ENCODE peak calls at places on chromosome 9, in nine cellular contexts. V is BJ; N is brain microvascular endothelial cell; P is progenitor cell of endocrine pancreas; I is bronchial epithelial cell; Q is GM23338; R is prostate gland; M is CD8-positive, alpha-beta T cell; A is mesothelial cell of epicardium. O is an unnamed sample.

GRCh38 chr9:83920469-83920941 is 727 bp downstream of the KIF27 start:
- DNase-seq in V (no peak), N (no peak), P (no peak), I (peak), Q (peak), R (peak), M (no peak), A (peak), O (no peak)

GRCh38 chr9:127707766-127708165 is 978 bp downstream of the CFAP157 start:
- DNase-seq in V (no peak), N (no peak), P (no peak), I (no peak), Q (peak), R (no peak), M (peak), A (no peak), O (no peak)

GRCh38 chr9:135372501-135373008 is 107.0 kb upstream of the PPP1R26 start:
- DNase-seq in V (no peak), N (no peak), P (no peak), I (no peak), Q (no peak), R (no peak), M (no peak), A (no peak), O (no peak)

GRCh38 chr9:37454238-37454637 is 11.0 kb downstream of the ZBTB5 start:
- DNase-seq in V (no peak), N (no peak), P (no peak), I (peak), Q (no peak), R (no peak), M (no peak), A (no peak), O (no peak)

GRCh38 chr9:2216591-2216990 is 201.4 kb downstream of the SMARCA2 start:
- DNase-seq in V (no peak), N (peak), P (no peak), I (peak), Q (no peak), R (no peak), M (no peak), A (no peak), O (no peak)

GRCh38 chr9:69674112-69674511 is 1.9 kb upstream of the APBA1 start:
- DNase-seq in V (no peak), N (no peak), P (no peak), I (peak), Q (peak), R (no peak), M (no peak), A (no peak), O (no peak)

GRCh38 chr9:95516221-95516735 is 493 bp downstream of the PTCH1 start:
- DNase-seq in V (no peak), N (no peak), P (peak), I (no peak), Q (peak), R (no peak), M (no peak), A (no peak), O (no peak)

GRCh38 chr9:136901516-136902258 is 15.4 kb downstream of the TRAF2 start:
- DNase-seq in V (no peak), N (peak), P (no peak), I (peak), Q (no peak), R (peak), M (no peak), A (no peak), O (peak)

GRCh38 chr9:134664446-134664845 is 22.8 kb downstream of the COL5A1 start:
- DNase-seq in V (no peak), N (no peak), P (no peak), I (no peak), Q (no peak), R (no peak), M (no peak), A (no peak), O (no peak)

GRCh38 chr9:98807070-98807810 is at the start of gene GALNT12:
- DNase-seq in V (no peak), N (no peak), P (peak), I (no peak), Q (peak), R (no peak), M (peak), A (no peak), O (no peak)

GRCh38 chr9:95459867-95460626 is 56.7 kb downstream of the PTCH1 start:
- DNase-seq in V (no peak), N (no peak), P (no peak), I (no peak), Q (no peak), R (no peak), M (no peak), A (no peak), O (no peak)

GRCh38 chr9:119961774-119962408 is 592.7 kb upstream of the BRINP1 start:
- DNase-seq in V (no peak), N (peak), P (peak), I (peak), Q (peak), R (no peak), M (no peak), A (no peak), O (no peak)

GRCh38 chr9:130943226-130943625 is 4.2 kb upstream of the FIBCD1 start:
- DNase-seq in V (no peak), N (no peak), P (no peak), I (no peak), Q (no peak), R (no peak), M (no peak), A (no peak), O (no peak)

GRCh38 chr9:129835860-129836223 is 584 bp downstream of the USP20 start:
- DNase-seq in V (no peak), N (peak), P (no peak), I (no peak), Q (peak), R (no peak), M (no peak), A (no peak), O (no peak)

GRCh38 chr9:124771867-124772621 is 933 bp upstream of the NR6A1 start:
- DNase-seq in V (no peak), N (peak), P (peak), I (peak), Q (peak), R (peak), M (peak), A (peak), O (no peak)

GRCh38 chr9:126347911-126348760 is 21.5 kb downstream of the MVB12B start:
- DNase-seq in V (no peak), N (no peak), P (no peak), I (no peak), Q (peak), R (no peak), M (no peak), A (no peak), O (no peak)

GRCh38 chr9:96487949-96488348 is 38.0 kb downstream of the HABP4 start:
- DNase-seq in V (no peak), N (peak), P (no peak), I (no peak), Q (no peak), R (no peak), M (no peak), A (no peak), O (no peak)

GRCh38 chr9:20297646-20298084 is 324.6 kb downstream of the MLLT3 start:
- DNase-seq in V (peak), N (peak), P (no peak), I (peak), Q (no peak), R (no peak), M (no peak), A (no peak), O (no peak)

GRCh38 chr9:27787941-27788340 is 214.7 kb upstream of the C9orf72 start:
- DNase-seq in V (no peak), N (peak), P (no peak), I (peak), Q (peak), R (no peak), M (no peak), A (no peak), O (no peak)
- TF ChIP-seq CTCF in V (no peak), N (peak), P (no peak), I (peak), Q (peak), R (no peak), M (no peak), A (no peak), O (no peak)

GRCh38 chr9:112404367-112404979 is 24.6 kb downstream of the HSDL2 start:
- DNase-seq in V (no peak), N (no peak), P (no peak), I (peak), Q (no peak), R (no peak), M (no peak), A (no peak), O (no peak)
- TF ChIP-seq CTCF in V (no peak), N (no peak), P (no peak), I (no peak), Q (no peak), R (no peak), M (no peak), A (no peak), O (no peak)

GRCh38 chr9:113502427-113503008 is 39.0 kb downstream of the RGS3 start:
- DNase-seq in V (no peak), N (no peak), P (no peak), I (no peak), Q (no peak), R (no peak), M (no peak), A (no peak), O (no peak)

GRCh38 chr9:113499153-113499875 is 35.8 kb downstream of the RGS3 start:
- DNase-seq in V (no peak), N (no peak), P (no peak), I (no peak), Q (no peak), R (no peak), M (no peak), A (no peak), O (no peak)

GRCh38 chr9:113499876-113500497 is 36.5 kb downstream of the RGS3 start:
- DNase-seq in V (no peak), N (no peak), P (no peak), I (no peak), Q (no peak), R (no peak), M (no peak), A (no peak), O (no peak)

GRCh38 chr9:113501821-113502220 is 38.3 kb downstream of the RGS3 start:
- DNase-seq in V (no peak), N (no peak), P (no peak), I (no peak), Q (no peak), R (no peak), M (no peak), A (no peak), O (no peak)

DNA sequence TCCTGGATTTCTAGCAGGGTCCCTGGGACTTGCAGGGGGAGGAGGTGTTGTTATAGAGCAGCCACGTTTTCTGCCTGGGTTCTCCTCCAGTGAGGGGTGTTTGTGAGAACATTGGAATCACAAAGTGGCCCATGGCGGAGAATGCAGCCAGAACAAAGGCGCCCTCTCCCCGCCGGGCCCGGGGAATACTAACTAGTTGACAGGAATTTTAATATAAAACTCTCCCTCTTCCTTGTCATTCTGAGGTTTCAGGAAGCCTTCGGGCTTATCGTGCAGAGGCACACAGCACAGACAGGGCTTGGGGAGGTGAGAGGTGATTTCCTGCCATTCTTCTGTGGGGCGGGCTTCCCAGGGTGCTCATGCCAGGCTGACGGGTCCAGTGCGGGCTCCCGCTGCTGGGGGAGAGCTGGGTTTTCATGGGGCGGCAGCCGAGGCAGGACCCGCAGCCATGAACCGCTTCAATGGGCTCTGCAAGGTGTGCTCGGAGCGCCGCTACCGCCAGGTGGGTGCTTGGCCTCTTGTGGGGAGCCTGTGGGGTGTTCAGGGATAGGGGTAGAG is 37.7 kb downstream of the RGS3 start:
- DNase-seq in V (no peak), N (no peak), P (no peak), I (no peak), Q (peak), R (no peak), M (no peak), A (no peak), O (no peak)
- TF ChIP-seq CTCF in V (no peak), N (no peak), P (no peak), I (no peak), Q (no peak), R (no peak), M (no peak), A (no peak), O (no peak)

GRCh38 chr9:122988919-122989614 is 44.4 kb upstream of the GPR21 start:
- DNase-seq in V (no peak), N (no peak), P (no peak), I (no peak), Q (no peak), R (no peak), M (no peak), A (no peak), O (no peak)
- TF ChIP-seq CTCF in V (no peak), N (no peak), P (no peak), I (no peak), Q (no peak), R (no peak), M (no peak), A (no peak), O (no peak)

GRCh38 chr9:16039103-16039987 is 486.5 kb downstream of the CCDC171 start:
- DNase-seq in V (no peak), N (peak), P (no peak), I (no peak), Q (peak), R (no peak), M (no peak), A (no peak), O (no peak)
- TF ChIP-seq CTCF in V (peak), N (peak), P (no peak), I (peak), Q (peak), R (no peak), M (no peak), A (no peak), O (no peak)

DNA sequence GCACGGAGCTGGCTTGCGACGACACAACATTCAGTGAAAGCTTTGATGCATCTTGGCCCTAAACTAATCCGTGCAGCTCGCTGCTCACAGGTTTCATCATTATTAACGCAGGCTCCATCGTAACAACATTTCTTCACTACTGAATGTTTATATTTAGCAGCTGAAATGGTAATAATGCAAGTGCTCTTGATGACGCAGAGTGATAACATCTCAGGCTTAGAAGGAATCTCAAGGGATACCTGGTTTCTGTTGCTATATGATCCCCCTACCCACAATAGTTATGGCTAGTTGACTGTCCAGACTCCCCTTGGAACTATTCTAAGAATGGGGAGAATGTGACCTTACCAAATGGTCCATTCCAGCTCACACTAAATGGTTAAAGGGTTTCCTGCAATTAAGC is 36.2 kb downstream of the C5 start:
- DNase-seq in V (no peak), N (no peak), P (no peak), I (no peak), Q (peak), R (no peak), M (no peak), A (no peak), O (no peak)
- TF ChIP-seq CTCF in V (no peak), N (no peak), P (no peak), I (no peak), Q (no peak), R (no peak), M (no peak), A (no peak), O (no peak)

DNA sequence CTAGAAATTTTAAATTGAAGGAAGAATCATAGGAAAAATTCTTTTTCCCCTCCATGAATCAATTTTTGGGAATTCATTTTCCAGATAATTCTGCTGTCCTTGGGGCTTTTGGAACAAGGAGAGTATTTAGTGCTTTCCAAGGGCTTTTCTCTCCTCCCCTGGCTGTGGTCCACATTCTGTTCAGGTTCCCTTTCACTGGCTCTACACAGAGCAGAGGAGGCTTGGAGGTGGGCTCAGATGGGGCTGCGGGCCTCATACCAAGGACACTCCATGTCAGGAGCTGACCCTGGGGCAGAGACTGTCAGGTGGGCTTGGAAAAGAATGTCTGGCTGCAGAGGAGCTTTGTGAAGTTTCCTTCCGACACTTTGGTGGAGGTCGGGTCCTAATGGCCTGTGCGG is 128.1 kb downstream of the GADD45G start:
- DNase-seq in V (no peak), N (no peak), P (no peak), I (no peak), Q (no peak), R (no peak), M (no peak), A (no peak), O (no peak)
- TF ChIP-seq CTCF in V (no peak), N (no peak), P (no peak), I (no peak), Q (no peak), R (no peak), M (no peak), A (no peak), O (no peak)

GRCh38 chr9:93005876-93006275 is 52.6 kb upstream of the SUSD3 start:
- DNase-seq in V (no peak), N (no peak), P (no peak), I (no peak), Q (no peak), R (no peak), M (peak), A (no peak), O (no peak)

GRCh38 chr9:93001036-93001435 is 53.7 kb downstream of the FGD3 start:
- DNase-seq in V (no peak), N (no peak), P (no peak), I (no peak), Q (no peak), R (no peak), M (no peak), A (no peak), O (no peak)

GRCh38 chr9:93004561-93004960 is 53.9 kb upstream of the SUSD3 start:
- DNase-seq in V (no peak), N (no peak), P (no peak), I (no peak), Q (no peak), R (no peak), M (peak), A (no peak), O (no peak)

GRCh38 chr9:93002700-93003099 is 55.4 kb downstream of the FGD3 start:
- DNase-seq in V (no peak), N (no peak), P (no peak), I (no peak), Q (no peak), R (no peak), M (peak), A (no peak), O (no peak)

DNA sequence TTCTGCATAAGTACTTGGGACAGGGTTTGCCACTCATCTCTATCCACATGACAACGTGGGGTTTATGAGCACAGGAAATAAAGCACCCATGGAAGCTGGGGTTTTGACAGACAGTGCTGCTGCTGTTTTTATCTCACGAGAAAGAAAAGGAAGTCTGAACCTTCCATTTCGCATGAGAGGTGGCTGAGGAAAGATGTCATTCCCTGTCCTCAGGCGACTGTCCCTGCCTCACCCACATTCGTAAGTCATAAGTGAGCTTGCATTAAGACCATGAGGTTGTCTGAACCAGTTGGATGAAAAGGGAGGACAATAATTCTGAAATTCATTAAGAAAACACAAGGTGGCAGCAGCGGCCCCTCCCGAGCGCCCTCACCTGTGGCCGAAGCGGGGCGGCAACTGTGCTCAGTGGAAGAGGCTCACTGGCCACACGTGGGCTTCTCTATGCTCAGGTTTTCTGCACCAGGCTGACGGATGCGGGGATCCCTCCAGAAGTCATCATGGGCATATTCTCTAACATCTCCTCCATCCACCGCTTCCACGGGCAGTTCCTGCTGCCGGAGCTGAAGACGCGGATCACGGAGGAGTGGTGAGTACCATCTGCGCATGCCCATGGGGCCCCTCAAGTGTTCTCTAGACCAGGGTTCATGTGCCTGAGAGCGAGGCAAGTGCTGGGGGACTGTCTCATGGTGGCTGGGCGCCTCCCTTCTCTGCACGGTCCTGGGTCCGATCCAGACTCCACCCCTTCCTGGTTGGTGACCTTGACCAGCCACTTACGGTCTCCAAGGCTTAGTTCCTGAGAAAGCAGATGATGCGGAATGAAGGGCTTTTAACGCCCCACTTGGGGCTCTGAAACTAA is 54.7 kb upstream of the SUSD3 start:
- DNase-seq in V (no peak), N (peak), P (peak), I (peak), Q (peak), R (peak), M (peak), A (no peak), O (no peak)
- TF ChIP-seq CTCF in V (peak), N (peak), P (peak), I (peak), Q (peak), R (peak), M (peak), A (peak), O (peak)

DNA sequence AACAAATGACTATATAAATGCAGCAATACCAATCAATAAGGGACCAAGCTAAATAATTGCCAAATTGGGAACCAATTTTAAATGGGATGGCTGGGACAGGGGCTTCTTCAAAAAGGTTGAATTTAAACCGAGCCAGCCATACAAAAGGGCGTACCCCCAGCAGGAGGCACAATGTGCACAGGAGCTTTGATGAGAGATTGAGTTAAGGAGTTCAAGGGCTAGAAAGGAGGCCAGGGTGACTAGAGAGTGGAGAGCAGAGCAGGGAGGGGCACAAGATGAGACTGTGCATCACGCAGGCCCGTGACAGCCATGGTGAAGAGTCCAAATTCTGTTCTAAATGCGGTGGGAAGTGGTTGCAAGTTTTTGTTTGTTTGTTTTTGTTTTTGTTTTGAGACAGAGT is 23.3 kb upstream of the PDCD1LG2 start:
- DNase-seq in V (no peak), N (no peak), P (no peak), I (no peak), Q (no peak), R (no peak), M (no peak), A (no peak), O (no peak)
- TF ChIP-seq CTCF in V (no peak), N (no peak), P (no peak), I (no peak), Q (no peak), R (no peak), M (no peak), A (no peak), O (no peak)